ENCODE peak calls at places on chromosomes 16 and 17, in five cellular contexts. A is GM06990, C is stomach, O is HL-60, I is AG04449. T is an unnamed sample.

GRCh38 chr16:2484898-2485508 is 10.1 kb downstream of the TBC1D24 start:
- DNase-seq in A (no peak), C (no peak), O (no peak), I (no peak), T (no peak)

GRCh38 chr17:9355841-9356240 is 219.8 kb downstream of the STX8 start:
- DNase-seq in A (no peak), C (no peak), O (no peak), I (no peak), T (no peak)

GRCh38 chr16:24851700-24852099 is 5.9 kb downstream of the SLC5A11 start:
- DNase-seq in A (no peak), C (no peak), O (no peak), I (no peak), T (no peak)

GRCh38 chr16:81940781-81941560 is 70.3 kb downstream of the SDR42E1 start:
- DNase-seq in A (no peak), C (no peak), O (no peak), I (peak; percentile 17), T (peak; percentile 10)

GRCh38 chr17:10702574-10702973 is 5.2 kb downstream of the ADPRM start:
- DNase-seq in A (no peak), C (no peak), O (peak; percentile 3), I (no peak), T (no peak)

GRCh38 chr16:88977028-88977844 is at the start of gene CBFA2T3:
- DNase-seq in A (peak; percentile 78), C (peak; percentile 56), O (peak; percentile 83), I (no peak), T (no peak)

GRCh38 chr16:72291531-72291981 is 119.6 kb upstream of the PMFBP1 start:
- DNase-seq in A (no peak), C (no peak), O (no peak), I (peak; percentile 92), T (peak; percentile 49)

GRCh38 chr16:67155305-67156145 is 4.2 kb downstream of the TRADD start:
- DNase-seq in A (peak; percentile 87), C (peak; percentile 83), O (peak; percentile 65), I (no peak), T (no peak)

GRCh38 chr17:30433514-30433913 is 43.7 kb upstream of the GOSR1 start:
- DNase-seq in A (no peak), C (peak; percentile 29), O (peak; percentile 31), I (peak; percentile 47), T (peak; percentile 51)

GRCh38 chr17:75313941-75314550 is 24.8 kb upstream of the SLC25A19 start:
- DNase-seq in A (no peak), C (no peak), O (peak; percentile 90), I (no peak), T (no peak)

GRCh38 chr17:9266031-9266680 is 244.8 kb downstream of the NTN1 start:
- DNase-seq in A (no peak), C (no peak), O (no peak), I (no peak), T (no peak)

GRCh38 chr17:17774009-17774881 is 62.5 kb downstream of the SREBF1 start:
- DNase-seq in A (no peak), C (peak; percentile 80), O (no peak), I (no peak), T (peak; percentile 31)

GRCh38 chr16:69270395-69270794 is 40.8 kb upstream of the VPS4A start:
- DNase-seq in A (no peak), C (no peak), O (peak; percentile 18), I (no peak), T (no peak)

GRCh38 chr17:62692721-62693431 is 65.4 kb downstream of the MRC2 start:
- DNase-seq in A (no peak), C (no peak), O (peak; percentile 20), I (no peak), T (no peak)

GRCh38 chr17:76640550-76641380 is 2.8 kb downstream of the ST6GALNAC1 start:
- DNase-seq in A (no peak), C (no peak), O (no peak), I (no peak), T (no peak)

GRCh38 chr17:77593081-77593480 is 365.4 kb upstream of the TNRC6C start:
- DNase-seq in A (no peak), C (no peak), O (no peak), I (no peak), T (no peak)

GRCh38 chr17:32941419-32942032 is 13.6 kb downstream of the TMEM98 start:
- DNase-seq in A (no peak), C (no peak), O (no peak), I (no peak), T (no peak)

GRCh38 chr16:89453662-89454321 is 36.6 kb downstream of the ANKRD11 start:
- DNase-seq in A (no peak), C (peak; percentile 51), O (no peak), I (no peak), T (no peak)

GRCh38 chr17:5209396-5209795 is 17.7 kb upstream of the ZNF594 start:
- DNase-seq in A (no peak), C (no peak), O (no peak), I (no peak), T (no peak)

GRCh38 chr16:23699100-23699499 is 13.9 kb downstream of the ERN2 start:
- DNase-seq in A (no peak), C (peak; percentile 82), O (peak; percentile 87), I (no peak), T (no peak)

DNA sequence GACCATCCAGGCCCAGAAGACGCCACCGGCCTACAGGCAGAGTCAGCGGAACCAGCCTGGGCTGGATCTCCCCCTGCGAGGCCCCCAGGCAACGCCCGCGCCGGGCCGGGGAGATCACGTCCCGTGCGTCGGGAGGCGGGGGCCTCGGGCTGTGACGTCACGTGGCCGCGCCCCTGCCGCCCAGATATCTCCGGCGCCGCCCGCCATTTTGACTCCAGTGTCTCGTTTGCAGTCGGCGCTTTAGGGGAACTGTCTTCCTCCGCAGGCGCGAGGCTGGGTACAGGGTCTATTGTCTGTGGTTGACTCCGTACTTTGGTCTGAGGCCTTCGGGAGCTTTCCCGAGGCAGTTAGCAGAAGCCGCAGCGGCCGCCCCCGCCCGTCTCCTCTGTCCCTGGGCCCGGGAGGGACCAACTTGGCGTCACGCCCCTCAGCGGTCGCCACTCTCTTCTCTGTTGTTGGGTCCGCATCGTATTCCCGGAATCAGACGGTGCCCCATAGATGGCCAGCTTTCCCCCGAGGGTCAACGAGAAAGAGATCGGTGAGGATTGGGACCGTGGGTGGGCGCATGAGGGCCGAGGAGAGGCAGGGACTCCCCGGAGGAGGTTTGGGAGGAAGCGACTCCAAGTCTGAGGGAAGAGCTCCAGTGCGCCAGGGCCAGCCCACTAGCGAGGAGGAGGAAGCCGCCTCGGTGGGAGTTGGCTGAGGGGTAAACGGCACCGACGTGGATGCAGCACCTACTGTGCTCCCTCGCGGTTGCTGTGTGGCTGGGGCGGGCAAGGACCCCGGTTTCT is at the start of gene WSB1:
- DNase-seq in A (peak; percentile 94), C (peak; percentile 94), O (peak; percentile 91), I (peak; percentile 45), T (no peak)
- TF ChIP-seq CTCF in A (no peak), C (no peak), O (no peak), I (no peak), T (no peak)

DNA sequence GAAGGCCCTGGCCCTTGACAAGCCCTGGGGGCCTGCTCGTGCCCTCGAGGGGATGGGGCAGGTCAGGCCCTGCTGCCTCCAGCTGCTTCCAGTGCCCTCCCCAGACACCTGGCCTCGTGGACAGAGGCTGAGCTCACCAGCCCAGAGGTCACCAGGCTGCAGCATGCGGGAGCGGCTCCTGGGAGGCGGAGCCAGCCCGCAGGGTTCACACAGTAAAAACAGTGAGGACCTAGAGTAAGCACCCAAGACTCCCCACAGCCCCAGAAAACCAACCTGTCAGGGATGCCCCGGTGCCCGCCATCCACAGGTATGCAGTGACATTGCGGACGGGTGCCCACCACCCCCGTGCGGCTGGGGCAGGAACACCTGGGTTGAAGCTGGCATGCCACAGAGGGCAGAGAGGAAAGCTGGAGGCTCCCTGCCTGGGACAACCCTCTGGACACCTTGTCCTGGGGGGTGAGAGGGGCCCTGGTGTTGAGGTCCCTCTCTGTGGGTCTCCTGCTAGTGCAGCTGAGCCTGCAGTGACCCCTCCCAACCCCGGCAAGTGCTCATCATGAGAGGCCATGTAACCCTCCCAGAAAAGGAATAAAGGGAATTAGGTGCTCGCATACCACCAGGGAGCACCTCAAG is 62.1 kb downstream of the LMF1 start:
- DNase-seq in A (no peak), C (no peak), O (no peak), I (no peak), T (no peak)
- H3K4me3 ChIP-seq in A (no peak overlapping the region), C (no peak overlapping the region), O (no peak overlapping the region), I (no peak overlapping the region), T (no peak overlapping the region)

GRCh38 chr16:22359679-22360078 is 14.7 kb downstream of the CDR2 start:
- DNase-seq in A (no peak), C (no peak), O (no peak), I (no peak), T (no peak)

GRCh38 chr16:22357635-22357971 is 16.8 kb downstream of the CDR2 start:
- DNase-seq in A (peak; percentile 38), C (no peak), O (no peak), I (no peak), T (no peak)

GRCh38 chr16:22355487-22355908 is 18.9 kb downstream of the CDR2 start:
- DNase-seq in A (no peak), C (no peak), O (no peak), I (no peak), T (no peak)

GRCh38 chr16:22358000-22358399 is 16.4 kb downstream of the CDR2 start:
- DNase-seq in A (no peak), C (no peak), O (no peak), I (no peak), T (no peak)

DNA sequence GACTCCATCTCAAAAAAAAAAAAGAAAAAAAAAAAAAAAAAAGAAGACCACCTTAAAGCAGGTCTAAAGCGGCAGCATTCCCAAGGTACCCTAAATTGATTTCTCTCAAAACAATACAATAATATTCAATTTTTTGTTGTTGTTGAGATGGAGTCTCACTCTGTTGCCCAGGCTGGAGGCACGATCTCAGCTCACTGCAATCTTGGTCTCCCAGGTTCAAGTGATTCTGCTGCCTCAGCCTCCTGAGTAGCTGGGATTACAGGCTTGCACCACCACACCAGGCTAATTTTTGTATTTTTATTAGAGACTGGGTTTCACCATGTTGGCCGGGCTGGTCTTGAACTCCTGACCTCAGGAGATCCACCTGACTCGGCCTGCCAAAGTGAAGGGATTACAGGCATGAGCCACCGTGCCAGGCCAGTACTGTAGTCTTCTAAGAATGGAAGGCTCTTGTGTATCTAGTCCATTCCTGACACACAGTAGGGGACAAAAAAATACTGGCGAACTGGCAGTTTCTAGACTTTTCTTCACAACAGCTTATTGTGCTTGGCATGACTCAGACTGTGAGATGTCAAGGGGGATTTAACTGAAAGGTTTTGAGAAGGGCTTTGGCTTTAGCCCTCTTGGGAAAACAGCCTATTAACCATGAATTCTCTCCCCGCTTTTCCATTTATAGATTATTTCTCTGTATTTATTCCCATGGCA is 17.3 kb downstream of the CDR2 start:
- DNase-seq in A (peak; percentile 20), C (no peak), O (no peak), I (no peak), T (no peak)
- TF ChIP-seq CTCF in A (no peak), C (no peak), O (no peak), I (no peak), T (no peak)

GRCh38 chr16:64780445-64780844 is 341.4 kb downstream of the CDH11 start:
- DNase-seq in A (no peak), C (no peak), O (no peak), I (no peak), T (no peak)

GRCh38 chr16:64782484-64782883 is 339.4 kb downstream of the CDH11 start:
- DNase-seq in A (no peak), C (no peak), O (no peak), I (no peak), T (no peak)

DNA sequence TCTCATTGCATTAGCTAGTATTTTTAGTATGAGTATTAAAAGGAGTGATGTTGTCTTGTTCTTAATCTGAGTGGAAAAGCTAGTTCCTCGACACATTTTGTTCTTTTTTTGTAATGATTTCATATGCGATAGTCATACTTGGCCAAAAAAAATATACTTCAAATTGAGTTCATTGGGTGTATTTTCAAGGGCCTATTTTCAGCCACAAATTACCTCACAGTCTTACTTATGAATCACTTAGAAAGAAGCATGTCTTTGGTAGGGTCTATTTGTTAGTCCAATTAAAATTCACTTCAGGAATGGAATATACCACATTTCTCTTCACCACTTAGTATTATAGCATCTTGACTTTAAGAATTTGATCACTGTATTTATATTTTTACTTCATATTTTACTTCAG is 337.2 kb downstream of the CDH11 start:
- DNase-seq in A (no peak), C (no peak), O (no peak), I (no peak), T (no peak)
- H3K4me3 ChIP-seq in A (no peak overlapping the region), C (no peak overlapping the region), O (no peak overlapping the region), I (no peak overlapping the region), T (no peak overlapping the region)